ENCODE peak calls at places on chromosomes 2 and 18, in ten cellular contexts. T is brain microvascular endothelial cell, K is left lung, Z is Calu3, Y is spleen, W is GM13976, B is OCI-LY7, H is lower lobe of right lung, G is dorsolateral prefrontal cortex, M is astrocyte. A is an unnamed sample.

GRCh38 chr2:68193774-68194372 is 36.2 kb downstream of the PNO1 start:
- DNase-seq in T (no peak), K (no peak), Z (no peak), Y (no peak), W (no peak), B (no peak), H (no peak), G (no peak), M (peak; percentile 60), A (no peak)

GRCh38 chr2:42770288-42771131 is 6.6 kb upstream of the OXER1 start:
- DNase-seq in T (peak; percentile 24), K (no peak), Z (peak; percentile 35), Y (no peak), W (peak; percentile 77), B (peak; percentile 52), H (peak; percentile 61), G (no peak), M (peak; percentile 37), A (no peak)

GRCh38 chr2:2222931-2223330 is 108.1 kb downstream of the MYT1L start:
- DNase-seq in T (peak; percentile 79), K (no peak), Z (no peak), Y (no peak), W (no peak), B (no peak), H (no peak), G (no peak), M (peak; percentile 34), A (no peak)

GRCh38 chr2:24919100-24919976 is 699 bp downstream of the ADCY3 start:
- DNase-seq in T (no peak), K (no peak), Z (peak; percentile 37), Y (peak; percentile 76), W (peak; percentile 79), B (peak; percentile 46), H (no peak), G (no peak), M (no peak), A (no peak)

GRCh38 chr18:11992096-11992785 is 10.9 kb downstream of the IMPA2 start:
- DNase-seq in T (no peak), K (peak; percentile 9), Z (no peak), Y (peak; percentile 53), W (no peak), B (no peak), H (peak; percentile 15), G (no peak), M (no peak), A (no peak)

GRCh38 chr2:173997269-173997668 is 32.1 kb upstream of the SP3 start:
- DNase-seq in T (no peak), K (peak; percentile 93), Z (no peak), Y (peak; percentile 94), W (peak; percentile 39), B (peak; percentile 79), H (peak; percentile 91), G (peak; percentile 40), M (no peak), A (no peak)

GRCh38 chr18:4020026-4020425 is 435.1 kb downstream of the DLGAP1 start:
- DNase-seq in T (no peak), K (no peak), Z (no peak), Y (no peak), W (no peak), B (peak; percentile 11), H (no peak), G (no peak), M (no peak), A (no peak)

GRCh38 chr2:241943209-241943850 is 73.8 kb downstream of the RTP5 start:
- DNase-seq in T (no peak), K (no peak), Z (no peak), Y (peak; percentile 66), W (no peak), B (no peak), H (no peak), G (peak; percentile 13), M (no peak), A (no peak)

GRCh38 chr2:51581636-51582267 is 549.8 kb upstream of the NRXN1 start:
- DNase-seq in T (no peak), K (no peak), Z (no peak), Y (peak; percentile 53), W (no peak), B (no peak), H (no peak), G (no peak), M (no peak), A (no peak)
- TF ChIP-seq CTCF in T (no peak), K (no peak), Z (no peak), Y (no peak), W (no peak), B (no peak), H (no peak), G (no peak), M (no peak), A (no peak)

GRCh38 chr2:106572541-106573148 is 85.5 kb downstream of the CD8B2 start:
- DNase-seq in T (no peak), K (no peak), Z (peak; percentile 20), Y (no peak), W (no peak), B (no peak), H (no peak), G (peak; percentile 52), M (no peak), A (no peak)
- TF ChIP-seq CTCF in T (peak; percentile 75), K (peak; percentile 43), Z (peak; percentile 49), Y (no peak), W (peak; percentile 27), B (peak; percentile 73), H (peak; percentile 35), G (peak; percentile 65), M (peak; percentile 35), A (peak; percentile 80)

DNA sequence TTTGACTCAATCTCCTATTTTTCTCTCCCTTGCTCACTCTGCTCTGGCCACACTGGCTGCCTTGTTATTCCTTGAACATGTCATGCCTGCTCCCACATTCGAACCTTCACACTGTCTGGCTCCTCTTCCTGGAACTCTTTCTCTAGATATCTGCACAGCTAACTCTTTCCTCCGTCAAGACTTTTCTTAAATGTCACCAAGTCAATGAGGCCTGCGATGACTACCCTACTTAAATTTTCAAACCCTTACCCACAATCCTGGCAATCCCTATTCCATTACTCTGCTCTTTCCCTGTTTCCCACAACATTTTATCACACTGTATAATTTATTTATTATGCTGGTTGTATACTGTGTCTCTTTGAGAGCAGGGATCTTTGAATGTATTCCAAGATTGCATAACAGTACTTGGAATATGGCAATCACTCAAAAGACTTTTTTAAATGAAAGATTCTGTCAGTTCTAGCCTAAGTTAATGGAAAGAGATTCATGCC is 206.2 kb downstream of the SRBD1 start:
- DNase-seq in T (no peak), K (no peak), Z (no peak), Y (no peak), W (no peak), B (no peak), H (no peak), G (no peak), M (peak; percentile 57), A (no peak)
- TF ChIP-seq CTCF in T (no peak), K (no peak), Z (no peak), Y (no peak), W (no peak), B (no peak), H (no peak), G (no peak), M (no peak), A (no peak)

GRCh38 chr18:2655954-2656236 is 369 bp downstream of the SMCHD1 start:
- DNase-seq in T (peak; percentile 16), K (no peak), Z (no peak), Y (no peak), W (no peak), B (no peak), H (peak; percentile 75), G (no peak), M (peak; percentile 25), A (no peak)
- TF ChIP-seq CTCF in T (no peak), K (no peak), Z (no peak), Y (no peak), W (no peak), B (peak; percentile 15), H (no peak), G (no peak), M (no peak), A (no peak)

A was measured in mesothelial cell of epicardium.